ENCODE peak calls at places on chromosomes 1 and 21, in four cellular contexts. One of them, this sample, is unnamed.
A peak's percentile ranks its signal among the peaks of the same experiment; 100 is the strongest.

GRCh38 chr1:67350783-67351182 is 43.1 kb downstream of the IL12RB2 start:
- DNase-seq in tibial nerve: no peak
- DNase-seq in prostate gland: no peak
- DNase-seq in astrocyte: no peak
- DNase-seq in this sample: no peak

GRCh38 chr1:207890136-207890738 is 20.7 kb downstream of the CD34 start:
- DNase-seq in tibial nerve: peak; percentile 71
- DNase-seq in prostate gland: no peak
- DNase-seq in astrocyte: peak; percentile 79
- DNase-seq in this sample: no peak

GRCh38 chr1:220151454-220151853 is 57.5 kb downstream of the IARS2 start:
- DNase-seq in tibial nerve: peak; percentile 28
- DNase-seq in prostate gland: no peak
- DNase-seq in astrocyte: peak; percentile 59
- DNase-seq in this sample: no peak

GRCh38 chr1:41547781-41548560 is 63.5 kb upstream of the EDN2 start:
- DNase-seq in tibial nerve: no peak
- DNase-seq in prostate gland: no peak
- DNase-seq in astrocyte: no peak
- DNase-seq in this sample: no peak

GRCh38 chr1:215043405-215043804 is 39.1 kb upstream of the KCNK2 start:
- DNase-seq in tibial nerve: no peak
- DNase-seq in prostate gland: no peak
- DNase-seq in astrocyte: no peak
- DNase-seq in this sample: no peak

GRCh38 chr1:231720652-231721325 is 94.2 kb downstream of the DISC1 start:
- DNase-seq in tibial nerve: no peak
- DNase-seq in prostate gland: no peak
- DNase-seq in astrocyte: no peak
- DNase-seq in this sample: no peak

GRCh38 chr1:216705686-216706085 is 17.5 kb downstream of the ESRRG start:
- DNase-seq in tibial nerve: no peak
- DNase-seq in prostate gland: peak; percentile 62
- DNase-seq in astrocyte: no peak
- DNase-seq in this sample: no peak

GRCh38 chr21:35046223-35046690 is 2.8 kb downstream of the RUNX1 start:
- DNase-seq in tibial nerve: no peak
- DNase-seq in prostate gland: no peak
- DNase-seq in astrocyte: no peak
- DNase-seq in this sample: no peak

GRCh38 chr1:187928288-187928687 is 1099.5 kb downstream of the PLA2G4A start:
- DNase-seq in tibial nerve: no peak
- DNase-seq in prostate gland: no peak
- DNase-seq in astrocyte: peak; percentile 19
- DNase-seq in this sample: no peak

GRCh38 chr1:188670837-188671236 is 1806.8 kb downstream of the BRINP3 start:
- DNase-seq in tibial nerve: no peak
- DNase-seq in prostate gland: no peak
- DNase-seq in astrocyte: peak; percentile 30
- DNase-seq in this sample: no peak

GRCh38 chr1:207811319-207811718 is 59.5 kb downstream of the CD46 start:
- DNase-seq in tibial nerve: no peak
- DNase-seq in prostate gland: no peak
- DNase-seq in astrocyte: no peak
- DNase-seq in this sample: no peak

DNA sequence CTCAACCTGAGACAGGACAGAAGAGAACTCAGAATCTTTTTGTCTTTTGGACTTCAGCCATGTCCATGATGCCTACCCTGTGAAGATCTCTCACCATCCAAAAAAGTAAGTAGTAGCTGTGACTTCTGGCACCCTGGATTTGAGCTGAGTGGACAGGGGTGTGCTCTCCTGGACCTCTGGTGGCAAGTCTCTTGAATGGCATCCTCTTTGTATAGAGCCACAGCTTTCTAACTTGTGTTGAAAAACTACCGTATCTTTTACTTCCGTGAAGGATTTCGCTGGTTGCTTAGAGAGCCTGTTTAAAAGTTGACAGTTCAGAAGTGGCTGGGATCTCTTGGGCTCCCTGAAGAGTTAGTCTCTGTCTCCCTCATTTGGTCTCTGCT is 1.8 kb downstream of the MFN2 start:
- DNase-seq in tibial nerve: no peak
- DNase-seq in prostate gland: no peak
- DNase-seq in astrocyte: no peak
- DNase-seq in this sample: no peak
- TF ChIP-seq CTCF in tibial nerve: no peak
- TF ChIP-seq CTCF in prostate gland: peak; percentile 38
- TF ChIP-seq CTCF in astrocyte: peak; percentile 27
- TF ChIP-seq CTCF in this sample: no peak

GRCh38 chr1:193533883-193534282 is 347.5 kb upstream of the B3GALT2 start:
- DNase-seq in tibial nerve: no peak
- DNase-seq in prostate gland: no peak
- DNase-seq in astrocyte: no peak
- DNase-seq in this sample: no peak
- TF ChIP-seq CTCF in tibial nerve: no peak
- TF ChIP-seq CTCF in prostate gland: no peak
- TF ChIP-seq CTCF in astrocyte: no peak
- TF ChIP-seq CTCF in this sample: no peak

GRCh38 chr1:170664828-170665617 is 1.1 kb downstream of the PRRX1 start:
- DNase-seq in tibial nerve: no peak
- DNase-seq in prostate gland: no peak
- DNase-seq in astrocyte: peak; percentile 38
- DNase-seq in this sample: no peak
- TF ChIP-seq CTCF in tibial nerve: no peak
- TF ChIP-seq CTCF in prostate gland: no peak
- TF ChIP-seq CTCF in astrocyte: no peak
- TF ChIP-seq CTCF in this sample: no peak

GRCh38 chr1:205518616-205519540 is 14.4 kb downstream of the CDK18 start:
- DNase-seq in tibial nerve: no peak
- DNase-seq in prostate gland: no peak
- DNase-seq in astrocyte: no peak
- DNase-seq in this sample: no peak
- TF ChIP-seq CTCF in tibial nerve: no peak
- TF ChIP-seq CTCF in prostate gland: no peak
- TF ChIP-seq CTCF in astrocyte: no peak
- TF ChIP-seq CTCF in this sample: no peak